ENCODE peak calls at places on chromosome 18, in ten cellular contexts. O is prostate gland, I is adrenal gland, E is tibial artery, Q is AG10803, L is mucosa of descending colon, J is dorsolateral prefrontal cortex, P is GM12864, S is IMR-90, R is AG09309. V is an unnamed sample.

GRCh38 chr18:45837283-45838070 is 12.0 kb downstream of the SIGLEC15 start:
- DNase-seq in O (no peak), I (peak; percentile 61), E (no peak), Q (peak; percentile 49), L (peak; percentile 77), J (no peak), P (no peak), S (no peak), R (no peak), V (no peak)

GRCh38 chr18:25349131-25349925 is 2.6 kb downstream of the ZNF521 start:
- DNase-seq in O (no peak), I (peak; percentile 33), E (peak; percentile 68), Q (peak; percentile 47), L (peak; percentile 29), J (peak; percentile 22), P (no peak), S (peak; percentile 69), R (no peak), V (no peak)

GRCh38 chr18:32049393-32050161 is 31.0 kb downstream of the RNF125 start:
- DNase-seq in O (no peak), I (peak; percentile 45), E (peak; percentile 68), Q (no peak), L (peak; percentile 58), J (no peak), P (no peak), S (no peak), R (no peak), V (peak; percentile 39)

GRCh38 chr18:63949068-63949737 is at the start of gene HMSD:
- DNase-seq in O (no peak), I (peak; percentile 35), E (no peak), Q (peak; percentile 22), L (peak; percentile 78), J (peak; percentile 58), P (no peak), S (no peak), R (no peak), V (no peak)

GRCh38 chr18:74519320-74520095 is 14.8 kb upstream of the CNDP1 start:
- DNase-seq in O (no peak), I (no peak), E (peak; percentile 55), Q (no peak), L (no peak), J (no peak), P (no peak), S (no peak), R (no peak), V (no peak)

GRCh38 chr18:27959101-27959500 is 217.8 kb downstream of the CDH2 start:
- DNase-seq in O (no peak), I (no peak), E (no peak), Q (no peak), L (no peak), J (no peak), P (no peak), S (peak; percentile 24), R (no peak), V (no peak)

GRCh38 chr18:33584845-33585775 is 7.1 kb downstream of the ASXL3 start:
- DNase-seq in O (no peak), I (no peak), E (no peak), Q (no peak), L (no peak), J (no peak), P (no peak), S (no peak), R (no peak), V (no peak)

GRCh38 chr18:731185-731584 is 18.8 kb upstream of the ENOSF1 start:
- DNase-seq in O (no peak), I (no peak), E (no peak), Q (no peak), L (no peak), J (no peak), P (no peak), S (peak; percentile 13), R (no peak), V (no peak)

GRCh38 chr18:62072370-62072769 is 114.5 kb downstream of the PIGN start:
- DNase-seq in O (no peak), I (no peak), E (no peak), Q (no peak), L (no peak), J (no peak), P (no peak), S (no peak), R (no peak), V (no peak)

GRCh38 chr18:25883091-25883490 is 207.3 kb downstream of the SS18 start:
- DNase-seq in O (peak; percentile 32), I (no peak), E (no peak), Q (no peak), L (no peak), J (no peak), P (no peak), S (no peak), R (no peak), V (peak; percentile 80)

GRCh38 chr18:10588975-10589374 is 63.1 kb downstream of the NAPG start:
- DNase-seq in O (no peak), I (peak; percentile 92), E (no peak), Q (no peak), L (no peak), J (no peak), P (no peak), S (peak; percentile 18), R (no peak), V (no peak)

GRCh38 chr18:36020174-36020711 is 47.1 kb downstream of the RPRD1A start:
- DNase-seq in O (no peak), I (no peak), E (no peak), Q (no peak), L (no peak), J (no peak), P (no peak), S (no peak), R (no peak), V (no peak)
- H3K4me3 ChIP-seq in O (no peak overlapping the region), I (no peak overlapping the region), E (no peak overlapping the region), Q (no peak overlapping the region), L (no peak overlapping the region), J (no peak overlapping the region), P (no peak overlapping the region), S (no peak overlapping the region), R (no peak overlapping the region), V (no peak overlapping the region)

GRCh38 chr18:7979714-7980113 is 412.6 kb downstream of the PTPRM start:
- DNase-seq in O (no peak), I (no peak), E (no peak), Q (no peak), L (no peak), J (no peak), P (no peak), S (no peak), R (no peak), V (no peak)

GRCh38 chr18:7978834-7979233 is 411.7 kb downstream of the PTPRM start:
- DNase-seq in O (no peak), I (no peak), E (no peak), Q (no peak), L (no peak), J (no peak), P (no peak), S (no peak), R (no peak), V (no peak)

GRCh38 chr18:7980661-7981060 is 413.5 kb downstream of the PTPRM start:
- DNase-seq in O (no peak), I (no peak), E (no peak), Q (no peak), L (no peak), J (no peak), P (no peak), S (no peak), R (no peak), V (no peak)

GRCh38 chr18:7982216-7982615 is 415.1 kb downstream of the PTPRM start:
- DNase-seq in O (no peak), I (no peak), E (no peak), Q (no peak), L (no peak), J (no peak), P (no peak), S (peak; percentile 40), R (no peak), V (no peak)

DNA sequence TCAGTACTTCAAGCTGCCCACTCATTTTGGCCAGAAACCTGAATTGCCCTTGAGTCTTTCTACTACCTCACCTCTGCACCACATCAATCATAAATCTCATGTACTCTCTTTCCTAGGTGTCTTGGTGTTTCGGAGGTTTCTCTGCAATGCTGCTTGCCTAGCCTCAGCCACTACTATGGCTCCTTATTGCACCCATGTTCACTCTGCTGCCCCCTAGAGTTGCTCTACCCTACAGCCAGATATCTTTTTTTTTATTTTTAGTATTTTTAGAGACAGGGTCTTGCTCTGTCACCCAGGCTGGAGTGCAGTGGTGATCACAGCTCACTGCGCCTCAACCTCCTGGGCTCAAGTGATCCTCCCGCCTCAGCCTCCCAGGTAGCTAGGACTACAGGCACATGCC is 413.0 kb downstream of the PTPRM start:
- DNase-seq in O (no peak), I (no peak), E (no peak), Q (no peak), L (no peak), J (no peak), P (no peak), S (no peak), R (no peak), V (no peak)
- TF ChIP-seq CTCF in O (no peak), I (no peak), E (no peak), Q (no peak), L (no peak), J (no peak), P (peak; percentile 31), S (no peak), R (no peak), V (no peak)

DNA sequence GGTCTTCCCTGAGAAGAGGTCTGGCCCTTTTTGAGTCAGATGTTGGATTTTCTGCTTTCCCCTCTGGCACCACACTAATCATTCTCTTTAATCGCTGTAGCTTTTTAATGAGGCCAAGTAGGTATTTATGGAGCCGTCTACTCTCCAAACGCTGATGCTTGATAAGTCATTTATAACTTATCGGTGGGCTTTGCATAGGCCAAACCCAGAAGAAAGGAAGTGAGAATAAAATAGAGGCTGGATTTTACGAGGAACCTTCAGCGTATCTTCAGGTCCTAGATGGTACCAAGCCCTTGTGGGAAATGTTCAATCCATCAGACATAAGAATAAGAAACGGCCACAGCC is 142.5 kb upstream of the CTAGE1 start:
- DNase-seq in O (no peak), I (no peak), E (no peak), Q (no peak), L (no peak), J (no peak), P (no peak), S (no peak), R (no peak), V (no peak)
- H3K4me3 ChIP-seq in O (peak overlapping the region; percentile 39), I (no peak overlapping the region), E (peak overlapping the region; percentile 60), Q (peak overlapping the region; percentile 57), L (peak overlapping the region; percentile 9), J (peak overlapping the region; percentile 50), P (no peak overlapping the region), S (peak overlapping the region; percentile 46), R (peak overlapping the region; percentile 42), V (no peak overlapping the region)

DNA sequence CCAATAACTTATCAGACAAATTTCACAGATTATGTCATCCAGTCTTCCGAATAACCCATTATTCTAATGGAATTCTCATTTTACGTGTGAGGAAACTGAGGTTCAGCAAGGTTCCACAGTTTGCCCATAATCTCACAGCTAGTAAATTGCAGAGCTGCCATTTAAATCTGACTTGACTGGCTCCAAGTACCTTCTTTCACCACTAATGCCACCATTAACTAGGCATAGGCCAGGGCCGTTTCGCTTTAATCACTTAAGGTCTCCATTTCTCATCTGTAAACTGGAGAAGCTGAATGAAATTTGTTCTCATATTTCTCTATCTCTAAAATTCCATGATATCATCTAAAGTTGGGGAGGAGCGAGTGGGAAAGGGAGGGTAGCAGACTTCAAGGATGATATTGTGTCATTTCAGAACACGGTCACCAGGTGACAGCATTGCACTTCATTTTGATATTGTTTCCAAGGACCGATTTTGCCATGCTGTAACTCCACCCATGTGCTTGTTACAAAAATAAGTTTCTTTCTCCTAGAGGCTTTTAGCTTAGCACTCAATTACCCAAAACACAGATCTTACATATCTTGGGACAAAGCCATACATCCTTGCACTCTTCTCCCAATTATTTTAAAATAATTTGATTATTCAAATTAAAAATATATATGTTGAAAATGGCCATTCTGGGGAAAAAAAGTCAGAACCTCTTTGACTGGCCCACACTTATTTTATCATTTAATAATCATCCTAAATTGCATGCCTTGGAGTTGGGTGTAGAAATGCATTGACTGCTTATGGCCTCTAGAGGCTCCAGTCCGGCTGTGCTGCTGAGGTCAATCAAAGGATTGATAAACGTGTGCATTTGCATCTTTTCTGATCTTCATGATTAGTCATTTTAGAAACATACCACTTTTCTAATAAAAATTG is 123.8 kb downstream of the AKAIN1 start:
- DNase-seq in O (no peak), I (peak; percentile 47), E (no peak), Q (peak; percentile 18), L (no peak), J (no peak), P (no peak), S (peak; percentile 15), R (no peak), V (peak; percentile 42)
- TF ChIP-seq CTCF in O (peak; percentile 32), I (peak; percentile 61), E (peak; percentile 28), Q (peak; percentile 53), L (no peak), J (peak; percentile 69), P (peak; percentile 58), S (peak; percentile 36), R (peak; percentile 10), V (peak; percentile 76)